ENCODE peak calls at places on chromosomes 11 and 22, in nine cellular contexts. One of them, this sample, is unnamed.

GRCh38 chr11:71370020-71370747 is 78.0 kb downstream of the DHCR7 start:
- DNase-seq in cardiac muscle cell: no peak
- DNase-seq in foreskin keratinocyte: no peak
- DNase-seq in fibroblast of mammary gland: no peak
- DNase-seq in gastrocnemius medialis: no peak
- DNase-seq in Calu3: no peak
- DNase-seq in HepG2: no peak
- DNase-seq in uterus: no peak
- DNase-seq in BJ: no peak
- DNase-seq in this sample: no peak

GRCh38 chr11:134331565-134332188 is at the start of gene GLB1L2:
- DNase-seq in cardiac muscle cell: peak
- DNase-seq in foreskin keratinocyte: no peak
- DNase-seq in fibroblast of mammary gland: peak
- DNase-seq in gastrocnemius medialis: peak
- DNase-seq in Calu3: peak
- DNase-seq in HepG2: peak
- DNase-seq in uterus: peak
- DNase-seq in BJ: no peak
- DNase-seq in this sample: peak

GRCh38 chr11:69841859-69842698 is 22.9 kb upstream of the FGF3 start:
- DNase-seq in cardiac muscle cell: no peak
- DNase-seq in foreskin keratinocyte: no peak
- DNase-seq in fibroblast of mammary gland: peak
- DNase-seq in gastrocnemius medialis: no peak
- DNase-seq in Calu3: peak
- DNase-seq in HepG2: no peak
- DNase-seq in uterus: no peak
- DNase-seq in BJ: no peak
- DNase-seq in this sample: no peak

GRCh38 chr22:23503736-23504440 is 76.2 kb downstream of the IGLL1 start:
- DNase-seq in cardiac muscle cell: no peak
- DNase-seq in foreskin keratinocyte: no peak
- DNase-seq in fibroblast of mammary gland: no peak
- DNase-seq in gastrocnemius medialis: no peak
- DNase-seq in Calu3: no peak
- DNase-seq in HepG2: no peak
- DNase-seq in uterus: no peak
- DNase-seq in BJ: no peak
- DNase-seq in this sample: no peak

GRCh38 chr11:98495601-98496000 is 525.1 kb upstream of the CNTN5 start:
- DNase-seq in cardiac muscle cell: no peak
- DNase-seq in foreskin keratinocyte: no peak
- DNase-seq in fibroblast of mammary gland: no peak
- DNase-seq in gastrocnemius medialis: no peak
- DNase-seq in Calu3: no peak
- DNase-seq in HepG2: peak
- DNase-seq in uterus: no peak
- DNase-seq in BJ: no peak
- DNase-seq in this sample: no peak

GRCh38 chr11:117457031-117457785 is 129.6 kb downstream of the CEP164 start:
- DNase-seq in cardiac muscle cell: no peak
- DNase-seq in foreskin keratinocyte: no peak
- DNase-seq in fibroblast of mammary gland: no peak
- DNase-seq in gastrocnemius medialis: no peak
- DNase-seq in Calu3: no peak
- DNase-seq in HepG2: no peak
- DNase-seq in uterus: no peak
- DNase-seq in BJ: no peak
- DNase-seq in this sample: no peak

GRCh38 chr11:116800610-116801009 is 8.9 kb upstream of the APOA5 start:
- DNase-seq in cardiac muscle cell: no peak
- DNase-seq in foreskin keratinocyte: no peak
- DNase-seq in fibroblast of mammary gland: no peak
- DNase-seq in gastrocnemius medialis: no peak
- DNase-seq in Calu3: no peak
- DNase-seq in HepG2: no peak
- DNase-seq in uterus: no peak
- DNase-seq in BJ: no peak
- DNase-seq in this sample: no peak

GRCh38 chr11:62614275-62614674 is 1.2 kb downstream of the ROM1 start:
- DNase-seq in cardiac muscle cell: no peak
- DNase-seq in foreskin keratinocyte: no peak
- DNase-seq in fibroblast of mammary gland: no peak
- DNase-seq in gastrocnemius medialis: no peak
- DNase-seq in Calu3: peak
- DNase-seq in HepG2: peak
- DNase-seq in uterus: no peak
- DNase-seq in BJ: no peak
- DNase-seq in this sample: no peak

GRCh38 chr11:110148775-110149744 is 55.9 kb downstream of the ZC3H12C start:
- DNase-seq in cardiac muscle cell: no peak
- DNase-seq in foreskin keratinocyte: peak
- DNase-seq in fibroblast of mammary gland: peak
- DNase-seq in gastrocnemius medialis: no peak
- DNase-seq in Calu3: no peak
- DNase-seq in HepG2: no peak
- DNase-seq in uterus: no peak
- DNase-seq in BJ: no peak
- DNase-seq in this sample: no peak

GRCh38 chr11:34667810-34668582 is 47.1 kb downstream of the EHF start:
- DNase-seq in cardiac muscle cell: no peak
- DNase-seq in foreskin keratinocyte: no peak
- DNase-seq in fibroblast of mammary gland: no peak
- DNase-seq in gastrocnemius medialis: no peak
- DNase-seq in Calu3: no peak
- DNase-seq in HepG2: peak
- DNase-seq in uterus: no peak
- DNase-seq in BJ: no peak
- DNase-seq in this sample: no peak

GRCh38 chr11:68569357-68569756 is 108.8 kb downstream of the PPP6R3 start:
- DNase-seq in cardiac muscle cell: no peak
- DNase-seq in foreskin keratinocyte: no peak
- DNase-seq in fibroblast of mammary gland: no peak
- DNase-seq in gastrocnemius medialis: no peak
- DNase-seq in Calu3: no peak
- DNase-seq in HepG2: no peak
- DNase-seq in uterus: no peak
- DNase-seq in BJ: no peak
- DNase-seq in this sample: peak

GRCh38 chr11:44306469-44307244 is 3.3 kb downstream of the ALX4 start:
- DNase-seq in cardiac muscle cell: no peak
- DNase-seq in foreskin keratinocyte: no peak
- DNase-seq in fibroblast of mammary gland: no peak
- DNase-seq in gastrocnemius medialis: no peak
- DNase-seq in Calu3: no peak
- DNase-seq in HepG2: no peak
- DNase-seq in uterus: no peak
- DNase-seq in BJ: no peak
- DNase-seq in this sample: peak
- TF ChIP-seq CTCF in cardiac muscle cell: no peak
- TF ChIP-seq CTCF in foreskin keratinocyte: no peak
- TF ChIP-seq CTCF in fibroblast of mammary gland: no peak
- TF ChIP-seq CTCF in gastrocnemius medialis: no peak
- TF ChIP-seq CTCF in Calu3: no peak
- TF ChIP-seq CTCF in HepG2: no peak
- TF ChIP-seq CTCF in uterus: no peak
- TF ChIP-seq CTCF in BJ: no peak
- TF ChIP-seq CTCF in this sample: no peak

DNA sequence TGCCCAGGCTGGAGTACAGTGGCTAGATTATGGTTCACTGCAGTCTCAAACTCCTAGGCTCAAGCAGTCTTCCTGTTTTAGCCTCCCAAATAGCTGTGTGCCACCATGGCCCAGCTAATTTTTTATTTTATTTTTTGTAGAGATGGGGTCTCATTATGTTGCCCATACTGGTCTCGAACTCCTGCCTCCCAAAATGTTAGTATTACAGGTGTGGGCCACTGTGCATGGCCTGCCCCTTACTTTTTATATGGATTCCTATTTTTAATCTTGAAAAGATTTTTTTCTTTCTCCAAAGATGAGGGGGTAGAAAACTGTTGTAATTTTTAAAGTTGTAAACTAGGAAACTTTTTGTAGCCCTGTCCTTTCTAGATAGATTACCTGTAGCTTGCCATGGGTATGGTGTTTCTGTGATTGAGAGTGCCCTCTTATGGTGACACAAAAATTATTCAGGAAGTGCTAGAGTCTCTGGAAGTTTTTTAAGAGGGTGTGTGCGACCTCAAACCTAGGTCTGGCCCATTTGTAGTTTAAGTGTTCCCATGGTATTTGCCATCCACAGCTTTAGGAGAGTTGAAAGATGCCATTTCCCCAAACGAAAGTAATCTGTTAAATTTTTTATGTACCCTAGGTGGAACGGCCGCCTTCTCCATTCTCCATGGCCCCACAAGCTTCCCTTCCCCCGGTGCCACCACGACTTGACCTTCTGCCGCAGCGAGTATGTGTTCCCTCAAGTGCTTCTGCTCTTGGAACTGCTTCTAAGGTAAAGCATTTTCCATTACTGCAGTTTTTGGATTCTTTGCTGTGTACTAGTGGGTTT is 32.4 kb downstream of the MCAM start:
- DNase-seq in cardiac muscle cell: peak
- DNase-seq in foreskin keratinocyte: no peak
- DNase-seq in fibroblast of mammary gland: peak
- DNase-seq in gastrocnemius medialis: no peak
- DNase-seq in Calu3: peak
- DNase-seq in HepG2: peak
- DNase-seq in uterus: no peak
- DNase-seq in BJ: no peak
- DNase-seq in this sample: peak
- TF ChIP-seq CTCF in cardiac muscle cell: peak
- TF ChIP-seq CTCF in foreskin keratinocyte: peak
- TF ChIP-seq CTCF in fibroblast of mammary gland: peak
- TF ChIP-seq CTCF in gastrocnemius medialis: no peak
- TF ChIP-seq CTCF in Calu3: no peak
- TF ChIP-seq CTCF in HepG2: peak
- TF ChIP-seq CTCF in uterus: peak
- TF ChIP-seq CTCF in BJ: peak
- TF ChIP-seq CTCF in this sample: peak

GRCh38 chr22:49203863-49204598 is 623.6 kb downstream of the BRD1 start:
- DNase-seq in cardiac muscle cell: no peak
- DNase-seq in foreskin keratinocyte: no peak
- DNase-seq in fibroblast of mammary gland: no peak
- DNase-seq in gastrocnemius medialis: no peak
- DNase-seq in Calu3: no peak
- DNase-seq in HepG2: no peak
- DNase-seq in uterus: peak
- DNase-seq in BJ: no peak
- DNase-seq in this sample: no peak

GRCh38 chr22:49203091-49203862 is 624.4 kb downstream of the BRD1 start:
- DNase-seq in cardiac muscle cell: no peak
- DNase-seq in foreskin keratinocyte: no peak
- DNase-seq in fibroblast of mammary gland: no peak
- DNase-seq in gastrocnemius medialis: no peak
- DNase-seq in Calu3: no peak
- DNase-seq in HepG2: no peak
- DNase-seq in uterus: peak
- DNase-seq in BJ: no peak
- DNase-seq in this sample: no peak

GRCh38 chr22:49201046-49201970 is 626.4 kb downstream of the BRD1 start:
- DNase-seq in cardiac muscle cell: no peak
- DNase-seq in foreskin keratinocyte: no peak
- DNase-seq in fibroblast of mammary gland: no peak
- DNase-seq in gastrocnemius medialis: no peak
- DNase-seq in Calu3: no peak
- DNase-seq in HepG2: no peak
- DNase-seq in uterus: peak
- DNase-seq in BJ: no peak
- DNase-seq in this sample: no peak

GRCh38 chr22:49204599-49205214 is 623.0 kb downstream of the BRD1 start:
- DNase-seq in cardiac muscle cell: no peak
- DNase-seq in foreskin keratinocyte: no peak
- DNase-seq in fibroblast of mammary gland: no peak
- DNase-seq in gastrocnemius medialis: no peak
- DNase-seq in Calu3: no peak
- DNase-seq in HepG2: no peak
- DNase-seq in uterus: peak
- DNase-seq in BJ: no peak
- DNase-seq in this sample: no peak

GRCh38 chr22:49202226-49202625 is 625.4 kb downstream of the BRD1 start:
- DNase-seq in cardiac muscle cell: no peak
- DNase-seq in foreskin keratinocyte: no peak
- DNase-seq in fibroblast of mammary gland: no peak
- DNase-seq in gastrocnemius medialis: no peak
- DNase-seq in Calu3: no peak
- DNase-seq in HepG2: no peak
- DNase-seq in uterus: no peak
- DNase-seq in BJ: no peak
- DNase-seq in this sample: no peak
- TF ChIP-seq CTCF in cardiac muscle cell: no peak
- TF ChIP-seq CTCF in foreskin keratinocyte: no peak
- TF ChIP-seq CTCF in fibroblast of mammary gland: no peak
- TF ChIP-seq CTCF in gastrocnemius medialis: no peak
- TF ChIP-seq CTCF in Calu3: no peak
- TF ChIP-seq CTCF in HepG2: no peak
- TF ChIP-seq CTCF in uterus: no peak
- TF ChIP-seq CTCF in BJ: no peak
- TF ChIP-seq CTCF in this sample: no peak

GRCh38 chr11:86482684-86483083 is 108.0 kb downstream of the CCDC81 start:
- DNase-seq in cardiac muscle cell: no peak
- DNase-seq in foreskin keratinocyte: no peak
- DNase-seq in fibroblast of mammary gland: no peak
- DNase-seq in gastrocnemius medialis: no peak
- DNase-seq in Calu3: no peak
- DNase-seq in HepG2: no peak
- DNase-seq in uterus: no peak
- DNase-seq in BJ: no peak
- DNase-seq in this sample: no peak
- TF ChIP-seq CTCF in cardiac muscle cell: no peak
- TF ChIP-seq CTCF in foreskin keratinocyte: no peak
- TF ChIP-seq CTCF in fibroblast of mammary gland: no peak
- TF ChIP-seq CTCF in gastrocnemius medialis: no peak
- TF ChIP-seq CTCF in Calu3: no peak
- TF ChIP-seq CTCF in HepG2: no peak
- TF ChIP-seq CTCF in uterus: no peak
- TF ChIP-seq CTCF in BJ: no peak
- TF ChIP-seq CTCF in this sample: no peak

DNA sequence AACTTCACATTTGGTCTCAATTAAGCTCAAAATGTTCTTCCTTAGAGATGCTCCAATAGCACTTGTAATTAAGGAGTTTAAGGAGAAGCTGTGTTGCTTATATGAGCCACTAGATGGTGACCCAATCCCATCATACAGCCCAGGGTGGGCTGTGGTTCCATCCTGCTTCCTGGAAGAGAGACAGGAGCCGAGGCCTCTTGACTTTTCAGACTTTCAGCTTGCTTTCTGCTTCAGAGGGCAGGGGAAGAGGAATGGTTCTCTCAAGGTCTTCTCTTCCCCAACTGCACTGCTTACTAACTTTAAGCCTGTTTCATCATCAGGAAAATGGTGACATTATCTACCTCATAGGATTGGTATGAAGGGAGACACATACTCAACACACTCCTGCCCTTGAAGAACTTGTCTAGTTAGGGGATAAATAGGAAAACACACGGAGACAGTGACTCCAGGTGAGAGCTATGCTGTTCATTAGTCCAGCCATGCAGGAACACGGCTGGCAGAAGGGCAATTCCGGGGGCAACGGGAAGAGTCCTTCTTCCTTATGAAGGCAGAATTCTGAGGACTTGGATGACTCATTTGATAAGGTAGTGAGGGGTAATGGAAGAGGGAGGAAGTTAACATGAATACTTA is 20.1 kb downstream of the TMEM218 start:
- DNase-seq in cardiac muscle cell: peak
- DNase-seq in foreskin keratinocyte: peak
- DNase-seq in fibroblast of mammary gland: peak
- DNase-seq in gastrocnemius medialis: no peak
- DNase-seq in Calu3: no peak
- DNase-seq in HepG2: peak
- DNase-seq in uterus: no peak
- DNase-seq in BJ: no peak
- DNase-seq in this sample: peak
- TF ChIP-seq CTCF in cardiac muscle cell: peak
- TF ChIP-seq CTCF in foreskin keratinocyte: peak
- TF ChIP-seq CTCF in fibroblast of mammary gland: peak
- TF ChIP-seq CTCF in gastrocnemius medialis: peak
- TF ChIP-seq CTCF in Calu3: no peak
- TF ChIP-seq CTCF in HepG2: peak
- TF ChIP-seq CTCF in uterus: peak
- TF ChIP-seq CTCF in BJ: peak
- TF ChIP-seq CTCF in this sample: peak